ENCODE peak calls at places on chromosome 13, in ten cellular contexts. M is mucosa of descending colon; X is NCI-H2171; Q is T-cell; N is iPS DF 6.9; O is EL; I is T-helper 22 cell; P is AG04450; G is stimulated activated CD4-positive, alpha-beta T cell treated with anti-CD3 and anti-CD28 coated beads, Interleukin-1b, Interleukin-23, amount 100 ng/mL, for 4 hours; T is tibial artery. S is an unnamed sample.

GRCh38 chr13:100535401-100536135 is 53.0 kb downstream of the GGACT start:
- DNase-seq in T (no peak), I (no peak), M (no peak), G (no peak), N (no peak), P (no peak), X (no peak), O (no peak), Q (no peak), S (no peak)

GRCh38 chr13:89955773-89956172 is 1391.7 kb upstream of the MIR17HG start:
- DNase-seq in G (no peak), M (no peak), I (no peak), N (no peak), X (no peak), T (no peak), Q (no peak), O (no peak), P (no peak), S (no peak)

GRCh38 chr13:113383089-113383488 is 19.2 kb upstream of the GRTP1 start:
- DNase-seq in N (no peak), X (no peak), O (no peak), P (no peak), I (no peak), G (no peak), M (no peak), T (peak; percentile 13), Q (no peak), S (no peak)

GRCh38 chr13:76632388-76633044 is 253.7 kb downstream of the KCTD12 start:
- DNase-seq in O (no peak), N (peak; percentile 7), G (no peak), M (no peak), T (no peak), I (no peak), X (no peak), Q (no peak), P (no peak), S (no peak)

GRCh38 chr13:31742102-31742695 is 2.9 kb downstream of the RXFP2 start:
- DNase-seq in I (peak; percentile 17), O (peak; percentile 78), N (peak; percentile 58), Q (peak; percentile 13), G (peak; percentile 32), P (peak; percentile 42), X (no peak), M (peak; percentile 45), T (peak; percentile 75), S (peak; percentile 64)

GRCh38 chr13:94550030-94550738 is 45.8 kb downstream of the TGDS start:
- DNase-seq in M (no peak), I (no peak), Q (no peak), G (no peak), T (no peak), X (no peak), P (peak; percentile 7), O (peak; percentile 57), N (peak; percentile 18), S (no peak)

GRCh38 chr13:20462921-20463320 is 62.7 kb downstream of the CRYL1 start:
- DNase-seq in O (no peak), Q (no peak), X (no peak), M (no peak), G (no peak), I (no peak), P (no peak), N (no peak), T (no peak), S (no peak)

GRCh38 chr13:49495783-49496762 is at the start of gene PHF11:
- DNase-seq in T (peak; percentile 89), M (peak; percentile 88), Q (peak; percentile 79), X (no peak), N (no peak), P (no peak), I (peak; percentile 83), G (peak; percentile 76), O (peak; percentile 86), S (peak; percentile 68)

GRCh38 chr13:68523838-68524424 is 1293.8 kb upstream of the PCDH9 start:
- DNase-seq in T (no peak), I (no peak), G (no peak), X (no peak), N (no peak), P (no peak), O (no peak), Q (no peak), M (no peak), S (no peak)

GRCh38 chr13:113116206-113116800 is 6.3 kb upstream of the F10 start:
- DNase-seq in I (no peak), M (no peak), N (no peak), O (no peak), X (no peak), P (no peak), G (no peak), T (peak; percentile 43), Q (no peak), S (no peak)

GRCh38 chr13:35599385-35599784 is 122.9 kb upstream of the MAB21L1 start:
- DNase-seq in I (no peak), G (no peak), M (no peak), T (no peak), X (no peak), P (no peak), N (no peak), Q (no peak), O (peak; percentile 11), S (no peak)

GRCh38 chr13:44312898-44313551 is 60.6 kb upstream of the SERP2 start:
- DNase-seq in Q (no peak), O (peak; percentile 93), N (no peak), X (no peak), T (no peak), M (no peak), G (no peak), I (no peak), P (peak; percentile 70), S (peak; percentile 8)